ENCODE peak calls at places on chromosomes 11 and 22, in six cellular contexts. N is SK-N-SH, E is GM23338, K is neural progenitor cell, R is MM.1S, J is PC-3. P is an unnamed sample.

GRCh38 chr11:28858076-28858475 is 749.9 kb downstream of the METTL15 start:
- DNase-seq in R (no peak), K (no peak), N (no peak), J (no peak), E (no peak), P (peak; percentile 8)

GRCh38 chr22:24433868-24434471 is 6.6 kb downstream of the ADORA2A start:
- DNase-seq in K (no peak), N (peak; percentile 18), R (peak; percentile 83), E (no peak), J (peak; percentile 59), P (peak; percentile 85)

GRCh38 chr11:27201454-27202302 is 161.1 kb downstream of the BBOX1 start:
- DNase-seq in R (no peak), E (peak; percentile 32), K (no peak), J (peak; percentile 96), N (peak; percentile 47), P (peak; percentile 87)

GRCh38 chr11:8262552-8263108 is 1.0 kb downstream of the LMO1 start:
- DNase-seq in J (peak; percentile 32), R (peak; percentile 12), K (peak; percentile 92), N (no peak), E (peak; percentile 83), P (peak; percentile 86)

GRCh38 chr11:64629103-64629502 is 38.1 kb downstream of the SLC22A12 start:
- DNase-seq in K (no peak), J (no peak), N (no peak), R (no peak), E (no peak), P (no peak)

GRCh38 chr22:45246060-45246985 is 5.6 kb upstream of the KIAA0930 start:
- DNase-seq in K (no peak), E (no peak), R (no peak), N (peak; percentile 73), J (peak; percentile 85), P (peak; percentile 95)

GRCh38 chr11:15711311-15711710 is 596.6 kb downstream of the INSC start:
- DNase-seq in N (no peak), R (no peak), E (peak; percentile 75), J (no peak), K (peak; percentile 33), P (no peak)

GRCh38 chr22:36863979-36864378 is 3.2 kb downstream of the NCF4 start:
- DNase-seq in E (no peak), K (no peak), N (no peak), J (no peak), R (no peak), P (no peak)

GRCh38 chr11:59429924-59430516 is 3.8 kb upstream of the OR5A2 start:
- DNase-seq in J (peak; percentile 86), N (peak; percentile 34), R (peak; percentile 76), E (peak; percentile 82), K (peak; percentile 79), P (peak; percentile 48)

GRCh38 chr11:18671246-18671645 is 27.3 kb upstream of the TMEM86A start:
- DNase-seq in E (no peak), R (no peak), N (no peak), J (peak; percentile 19), K (no peak), P (no peak)

GRCh38 chr11:99418927-99419707 is 398.4 kb downstream of the CNTN5 start:
- DNase-seq in R (no peak), N (no peak), E (peak; percentile 30), J (peak; percentile 85), K (peak; percentile 24), P (no peak)

GRCh38 chr11:17563248-17563647 is 16.2 kb downstream of the OTOG start:
- DNase-seq in J (peak; percentile 21), N (no peak), K (peak; percentile 37), E (peak; percentile 73), R (no peak), P (peak; percentile 10)

GRCh38 chr22:23270212-23270733 is 90.0 kb downstream of the BCR start:
- DNase-seq in N (no peak), J (no peak), K (peak; percentile 34), E (peak; percentile 57), R (no peak), P (no peak)
- TF ChIP-seq EZH2phosphoT487 in N (no peak), J (no peak), K (no peak), E (no peak), R (no peak), P (no peak)

DNA sequence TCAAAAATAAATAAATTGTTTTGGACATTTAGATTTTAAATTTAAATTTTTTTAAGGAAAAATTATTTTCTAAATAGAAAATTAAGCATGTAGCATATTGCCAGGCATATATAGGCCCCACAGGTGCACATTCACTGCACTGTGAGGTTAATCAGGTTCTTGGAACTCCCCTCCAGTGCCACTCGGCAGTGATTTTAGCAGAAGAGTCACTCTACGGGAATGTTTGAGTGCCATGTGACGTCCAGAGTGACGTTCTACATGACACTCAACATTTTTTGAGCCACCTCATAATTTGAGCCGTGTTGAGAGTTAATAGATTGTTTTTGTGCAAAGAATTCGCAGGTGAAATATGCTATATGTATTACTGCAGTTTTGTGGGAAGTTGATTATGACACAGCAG is 77.4 kb downstream of the SWAP70 start:
- DNase-seq in K (no peak), E (no peak), R (no peak), N (no peak), J (no peak), P (no peak)
- H3F3A ChIP-seq in K (no peaks in the 10 kb centered on the region), E (peaks cover 4% of the 10 kb centered on the region), R (peaks cover 11% of the 10 kb centered on the region), N (no peaks in the 10 kb centered on the region), J (peaks cover 3% of the 10 kb centered on the region), P (no peaks in the 10 kb centered on the region)

GRCh38 chr11:7251836-7252682 is at the start of gene SYT9:
- DNase-seq in K (peak; percentile 93), R (peak; percentile 63), E (peak; percentile 89), J (peak; percentile 66), N (peak; percentile 85), P (peak; percentile 46)
- TF ChIP-seq EZH2phosphoT487 in K (no peak), R (no peak), E (no peak), J (no peak), N (no peak), P (no peak)

DNA sequence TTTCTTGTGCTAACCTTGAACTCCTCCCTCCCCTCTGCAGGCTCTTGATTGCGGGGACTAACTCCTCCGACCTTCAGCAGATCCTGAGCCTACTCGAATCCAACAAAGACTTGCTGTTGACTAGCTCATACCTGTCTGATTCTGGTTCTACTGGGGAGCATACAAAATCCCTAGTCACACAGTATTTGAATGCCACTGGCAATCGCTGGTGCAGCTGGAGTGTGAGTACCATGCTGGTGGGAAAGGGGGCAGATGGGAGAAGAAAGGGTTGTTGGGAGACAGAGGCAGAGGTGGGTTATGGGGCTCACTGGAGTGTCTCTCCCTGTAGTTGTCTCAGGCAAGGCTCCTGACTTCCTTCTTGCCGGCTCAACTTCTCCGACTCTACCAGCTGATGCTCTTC is 4.4 kb downstream of the SLC3A2 start:
- DNase-seq in E (no peak), R (no peak), J (no peak), N (no peak), K (no peak), P (no peak)
- H3F3A ChIP-seq in E (peaks cover 85% of the 10 kb centered on the region), R (peaks cover 77% of the 10 kb centered on the region), J (peaks cover 8% of the 10 kb centered on the region), N (peaks cover 60% of the 10 kb centered on the region), K (peaks cover 78% of the 10 kb centered on the region), P (peaks cover 78% of the 10 kb centered on the region)

GRCh38 chr11:76654310-76654851 is 16.2 kb downstream of the LRRC32 start:
- DNase-seq in K (no peak), E (no peak), N (no peak), J (no peak), R (no peak), P (peak; percentile 14)

GRCh38 chr11:76654980-76655379 is 15.6 kb downstream of the LRRC32 start:
- DNase-seq in E (no peak), J (no peak), K (no peak), N (no peak), R (no peak), P (no peak)

GRCh38 chr11:76656087-76656531 is 14.4 kb downstream of the LRRC32 start:
- DNase-seq in K (no peak), N (no peak), E (no peak), R (no peak), J (no peak), P (no peak)

GRCh38 chr11:76656571-76657081 is 13.9 kb downstream of the LRRC32 start:
- DNase-seq in J (no peak), E (no peak), R (no peak), N (peak; percentile 25), K (no peak), P (no peak)

GRCh38 chr11:76655466-76656086 is 15.0 kb downstream of the LRRC32 start:
- DNase-seq in E (no peak), J (no peak), R (no peak), N (no peak), K (no peak), P (no peak)
- TF ChIP-seq EZH2phosphoT487 in E (no peak), J (no peak), R (no peak), N (no peak), K (no peak), P (no peak)

P was measured in GM23248.